ENCODE peak calls at places on chromosomes 11 and 22, in five cellular contexts. F is iPS DF 6.9; K is HuH-7.5; Y is stimulated activated CD8-positive, alpha-beta memory T cell treated with anti-CD3 and anti-CD28 coated beads, Interleukin-2, amount 100 ng/mL, for 48 hours; Q is NCI-H1436. C is an unnamed sample.

GRCh38 chr11:73425118-73425517 is 48.9 kb downstream of the RELT start:
- DNase-seq in F (no peak), K (no peak), Y (no peak), Q (no peak), C (no peak)

GRCh38 chr11:35735903-35736302 is 73.3 kb downstream of the TRIM44 start:
- DNase-seq in F (no peak), K (no peak), Y (no peak), Q (no peak), C (no peak)

GRCh38 chr11:103901656-103902055 is 134.8 kb upstream of the DDI1 start:
- DNase-seq in F (no peak), K (no peak), Y (no peak), Q (no peak), C (no peak)

GRCh38 chr22:22087854-22088657 is 105.5 kb upstream of the TOP3B start:
- DNase-seq in F (no peak), K (peak; percentile 37), Y (no peak), Q (no peak), C (no peak)

GRCh38 chr11:11395126-11395525 is 42.1 kb upstream of the CSNK2A3 start:
- DNase-seq in F (no peak), K (no peak), Y (no peak), Q (no peak), C (no peak)

GRCh38 chr11:2774173-2775082 is 74.6 kb upstream of the KCNQ1OT1 start:
- DNase-seq in F (no peak), K (no peak), Y (no peak), Q (no peak), C (peak; percentile 35)

GRCh38 chr11:72828692-72829101 is 14.5 kb downstream of the ATG16L2 start:
- DNase-seq in F (no peak), K (no peak), Y (no peak), Q (no peak), C (no peak)

GRCh38 chr11:36122715-36123114 is 166.5 kb downstream of the COMMD9 start:
- DNase-seq in F (no peak), K (no peak), Y (no peak), Q (no peak), C (no peak)

GRCh38 chr11:115129771-115130306 is 374.4 kb downstream of the CADM1 start:
- DNase-seq in F (no peak), K (no peak), Y (no peak), Q (no peak), C (no peak)

GRCh38 chr11:19474954-19475811 is 234.4 kb upstream of the E2F8 start:
- DNase-seq in F (no peak), K (no peak), Y (no peak), Q (no peak), C (peak; percentile 69)

GRCh38 chr11:133835258-133836075 is 9.8 kb downstream of the SPATA19 start:
- DNase-seq in F (peak; percentile 54), K (peak; percentile 24), Y (peak; percentile 39), Q (peak; percentile 23), C (peak; percentile 89)

GRCh38 chr11:61053198-61053597 is 49.1 kb upstream of the CD5 start:
- DNase-seq in F (no peak), K (no peak), Y (no peak), Q (no peak), C (no peak)

GRCh38 chr11:2303627-2304155 is 1.9 kb downstream of the TSPAN32 start:
- DNase-seq in F (no peak), K (no peak), Y (no peak), Q (no peak), C (no peak)

GRCh38 chr11:42770444-42771065 is 541.2 kb upstream of the API5 start:
- DNase-seq in F (peak; percentile 29), K (peak; percentile 6), Y (no peak), Q (no peak), C (peak; percentile 69)

GRCh38 chr11:111413849-111414248 is 34.8 kb upstream of the POU2AF1 start:
- DNase-seq in F (no peak), K (no peak), Y (peak; percentile 43), Q (no peak), C (peak; percentile 13)